ENCODE peak calls at places on chromosomes 11 and 22, in ten cellular contexts. I is ELR; O is renal cortical epithelial cell; J is ovary; T is CD8-positive, alpha-beta T cell; U is T-helper 2 cell; Y is germinal center; P is mesendoderm; A is LNCaP clone FGC; E is NCI-H1436. F is an unnamed sample.

GRCh38 chr11:76268498-76268897 is 62.2 kb upstream of the WNT11 start:
- DNase-seq in I (no peak), O (no peak), J (no peak), T (no peak), U (no peak), Y (no peak), P (no peak), A (no peak), E (no peak), F (no peak)

GRCh38 chr11:60265373-60266214 is 14.9 kb upstream of the MS4A4A start:
- DNase-seq in I (peak), O (peak), J (no peak), T (no peak), U (no peak), Y (peak), P (peak), A (peak), E (peak), F (peak)

GRCh38 chr22:41411021-41411851 is 29.5 kb downstream of the TEF start:
- DNase-seq in I (no peak), O (no peak), J (peak), T (no peak), U (no peak), Y (no peak), P (peak), A (no peak), E (no peak), F (no peak)

GRCh38 chr11:47078751-47079524 is 97.7 kb downstream of the ARFGAP2 start:
- DNase-seq in I (no peak), O (no peak), J (no peak), T (no peak), U (no peak), Y (no peak), P (no peak), A (no peak), E (no peak), F (peak)

GRCh38 chr11:130211144-130211543 is 51.6 kb downstream of the ST14 start:
- DNase-seq in I (no peak), O (no peak), J (no peak), T (no peak), U (no peak), Y (no peak), P (no peak), A (no peak), E (no peak), F (no peak)

GRCh38 chr22:47452184-47452583 is 689.7 kb downstream of the TBC1D22A start:
- DNase-seq in I (peak), O (no peak), J (no peak), T (no peak), U (no peak), Y (peak), P (peak), A (no peak), E (no peak), F (no peak)

GRCh38 chr22:36413022-36413770 is 25.4 kb upstream of the MYH9 start:
- DNase-seq in I (peak), O (peak), J (no peak), T (no peak), U (no peak), Y (no peak), P (peak), A (no peak), E (no peak), F (no peak)

GRCh38 chr11:67387518-67387917 is 4.3 kb upstream of the RAD9A start:
- DNase-seq in I (no peak), O (no peak), J (no peak), T (no peak), U (no peak), Y (no peak), P (no peak), A (no peak), E (no peak), F (no peak)

GRCh38 chr22:33747576-33748180 is 172.6 kb downstream of the LARGE1 start:
- DNase-seq in I (no peak), O (no peak), J (peak), T (no peak), U (no peak), Y (no peak), P (no peak), A (no peak), E (peak), F (no peak)

GRCh38 chr22:30802202-30803166 is 107.8 kb downstream of the OSBP2 start:
- DNase-seq in I (peak), O (peak), J (peak), T (peak), U (peak), Y (peak), P (peak), A (peak), E (peak), F (peak)

GRCh38 chr11:65968600-65969482 is 7.3 kb downstream of the SART1 start:
- DNase-seq in I (no peak), O (no peak), J (no peak), T (no peak), U (no peak), Y (no peak), P (peak), A (no peak), E (no peak), F (no peak)

GRCh38 chr11:76629853-76630599 is 40.5 kb downstream of the LRRC32 start:
- DNase-seq in I (peak), O (no peak), J (peak), T (no peak), U (no peak), Y (no peak), P (no peak), A (no peak), E (no peak), F (no peak)

GRCh38 chr11:15638386-15638787 is 523.7 kb downstream of the INSC start:
- DNase-seq in I (no peak), O (no peak), J (no peak), T (no peak), U (no peak), Y (no peak), P (no peak), A (no peak), E (no peak), F (no peak)

GRCh38 chr11:5719703-5720495 is 16.3 kb upstream of the OR56B1 start:
- DNase-seq in I (no peak), O (no peak), J (no peak), T (no peak), U (no peak), Y (no peak), P (no peak), A (no peak), E (no peak), F (no peak)

GRCh38 chr22:50470491-50470890 is 4.3 kb downstream of the SBF1 start:
- DNase-seq in I (no peak), O (no peak), J (no peak), T (no peak), U (no peak), Y (peak), P (no peak), A (no peak), E (no peak), F (no peak)

GRCh38 chr11:113856966-113857759 is 18.2 kb downstream of the USP28 start:
- DNase-seq in I (no peak), O (no peak), J (no peak), T (no peak), U (no peak), Y (no peak), P (no peak), A (no peak), E (no peak), F (no peak)

GRCh38 chr11:130644187-130644586 is 195.7 kb downstream of the ADAMTS15 start:
- DNase-seq in I (no peak), O (no peak), J (no peak), T (no peak), U (no peak), Y (no peak), P (peak), A (no peak), E (no peak), F (no peak)

GRCh38 chr11:122755941-122756340 is 82.4 kb upstream of the CRTAM start:
- DNase-seq in I (no peak), O (no peak), J (no peak), T (no peak), U (no peak), Y (no peak), P (no peak), A (no peak), E (no peak), F (no peak)

GRCh38 chr22:46416537-46417267 is 81.2 kb downstream of the TRMU start:
- DNase-seq in I (no peak), O (peak), J (no peak), T (no peak), U (no peak), Y (no peak), P (no peak), A (no peak), E (no peak), F (no peak)

F was measured in fibroblast of lung.